ENCODE peak calls at places on chromosomes 3 and 15, in four cellular contexts. N is heart left ventricle, K is K562, L is tibial nerve. B is an unnamed sample. For H3K36me3, the result is how much of the 10 kb centered on the place peaks cover.

GRCh38 chr3:4820296-4821121 is 158.7 kb upstream of the BHLHE40 start:
- DNase-seq in N (no peak), K (no peak), L (no peak), B (no peak)

GRCh38 chr3:194816748-194817591 is 131.3 kb downstream of the FAM43A start:
- DNase-seq in N (no peak), K (no peak), L (no peak), B (no peak)

GRCh38 chr3:186239321-186239720 is 122.7 kb downstream of the DGKG start:
- DNase-seq in N (no peak), K (no peak), L (no peak), B (no peak)

GRCh38 chr15:66394472-66394871 is 7.8 kb downstream of the MAP2K1 start:
- DNase-seq in N (no peak), K (no peak), L (no peak), B (no peak)

GRCh38 chr3:179852117-179852886 is 184.4 kb downstream of the PEX5L start:
- DNase-seq in N (no peak), K (no peak), L (no peak), B (no peak)

GRCh38 chr3:31246293-31247062 is 286.2 kb upstream of the STT3B start:
- DNase-seq in N (no peak), K (no peak), L (no peak), B (no peak)

GRCh38 chr3:128489860-128490649 is 2.9 kb downstream of the GATA2 start:
- DNase-seq in N (peak), K (no peak), L (no peak), B (no peak)

GRCh38 chr15:72758195-72758594 is 25.4 kb downstream of the ADPGK start:
- DNase-seq in N (no peak), K (no peak), L (no peak), B (no peak)

GRCh38 chr3:111588527-111588926 is 6.6 kb downstream of the ZBED2 start:
- DNase-seq in N (no peak), K (no peak), L (no peak), B (no peak)

GRCh38 chr3:46127503-46127902 is 80.6 kb downstream of the CCR1 start:
- DNase-seq in N (no peak), K (no peak), L (no peak), B (no peak)

GRCh38 chr3:88785841-88786240 is 321.6 kb upstream of the EPHA3 start:
- DNase-seq in N (no peak), K (no peak), L (no peak), B (no peak)

GRCh38 chr15:95894407-95894956 is 436.0 kb upstream of the NR2F2 start:
- DNase-seq in N (no peak), K (no peak), L (no peak), B (no peak)

GRCh38 chr3:50121416-50122032 is 32.8 kb downstream of the RBM5 start:
- DNase-seq in N (peak), K (peak), L (peak), B (peak)

GRCh38 chr3:36591959-36592358 is 172.4 kb downstream of the DCLK3 start:
- DNase-seq in N (no peak), K (no peak), L (no peak), B (no peak)

GRCh38 chr3:53579636-53580035 is 85.2 kb downstream of the CACNA1D start:
- DNase-seq in N (no peak), K (no peak), L (no peak), B (no peak)

GRCh38 chr3:116018651-116019050 is 395.3 kb downstream of the GAP43 start:
- DNase-seq in N (no peak), K (no peak), L (no peak), B (no peak)

GRCh38 chr3:83928391-83928790 is 1030.4 kb upstream of the CADM2 start:
- DNase-seq in N (no peak), K (peak), L (no peak), B (no peak)

GRCh38 chr3:46865034-46865507 is 1.8 kb upstream of the MYL3 start:
- DNase-seq in N (peak), K (no peak), L (peak), B (peak)

GRCh38 chr3:85148056-85148455 is 189.3 kb downstream of the CADM2 start:
- DNase-seq in N (no peak), K (no peak), L (no peak), B (no peak)

GRCh38 chr3:99186016-99186415 is 284.5 kb upstream of the DCBLD2 start:
- DNase-seq in N (no peak), K (no peak), L (no peak), B (no peak)

GRCh38 chr3:13007251-13007941 is 65.8 kb downstream of the IQSEC1 start:
- DNase-seq in N (no peak), K (peak), L (no peak), B (no peak)

GRCh38 chr3:114437897-114438296 is 144.1 kb downstream of the TIGIT start:
- DNase-seq in N (no peak), K (no peak), L (no peak), B (no peak)

GRCh38 chr3:52714335-52715302 is 8.7 kb downstream of the SPCS1 start:
- DNase-seq in N (no peak), K (no peak), L (no peak), B (no peak)

GRCh38 chr3:158103956-158104338 is 2.3 kb downstream of the SHOX2 start:
- DNase-seq in N (no peak), K (no peak), L (peak), B (no peak)

GRCh38 chr3:100396967-100397366 is 3.9 kb downstream of the TOMM70 start:
- DNase-seq in N (no peak), K (no peak), L (no peak), B (no peak)

GRCh38 chr3:190911382-190911781 is 48.9 kb upstream of the GMNC start:
- DNase-seq in N (no peak), K (no peak), L (no peak), B (no peak)

GRCh38 chr3:134333522-134334181 is 40.6 kb downstream of the AMOTL2 start:
- DNase-seq in N (no peak), K (no peak), L (no peak), B (no peak)

GRCh38 chr3:55813268-55814097 is 326.4 kb upstream of the WNT5A start:
- DNase-seq in N (no peak), K (no peak), L (no peak), B (no peak)

GRCh38 chr3:107428051-107428858 is 51.0 kb downstream of the CCDC54 start:
- DNase-seq in N (no peak), K (no peak), L (no peak), B (no peak)

GRCh38 chr3:42055291-42055690 is 35.9 kb upstream of the TRAK1 start:
- DNase-seq in N (no peak), K (no peak), L (no peak), B (no peak)

GRCh38 chr15:78007965-78008886 is 69.3 kb downstream of the TBC1D2B start:
- DNase-seq in N (peak), K (no peak), L (peak), B (peak)

GRCh38 chr3:27521179-27521871 is 37.1 kb upstream of the SLC4A7 start:
- DNase-seq in N (peak), K (no peak), L (peak), B (peak)

GRCh38 chr3:185552358-185552877 is at the start of gene LIPH:
- DNase-seq in N (no peak), K (peak), L (no peak), B (no peak)

GRCh38 chr15:29061746-29062660 is 176.2 kb downstream of the APBA2 start:
- DNase-seq in N (no peak), K (peak), L (no peak), B (no peak)

GRCh38 chr3:64352596-64352989 is 127.3 kb upstream of the PRICKLE2 start:
- DNase-seq in N (no peak), K (no peak), L (no peak), B (no peak)

GRCh38 chr3:155281892-155282291 is 11.6 kb downstream of the STRIT1 start:
- DNase-seq in N (no peak), K (no peak), L (no peak), B (no peak)

GRCh38 chr3:76436895-76437294 is 603.0 kb upstream of the ROBO2 start:
- DNase-seq in N (no peak), K (no peak), L (no peak), B (no peak)

DNA sequence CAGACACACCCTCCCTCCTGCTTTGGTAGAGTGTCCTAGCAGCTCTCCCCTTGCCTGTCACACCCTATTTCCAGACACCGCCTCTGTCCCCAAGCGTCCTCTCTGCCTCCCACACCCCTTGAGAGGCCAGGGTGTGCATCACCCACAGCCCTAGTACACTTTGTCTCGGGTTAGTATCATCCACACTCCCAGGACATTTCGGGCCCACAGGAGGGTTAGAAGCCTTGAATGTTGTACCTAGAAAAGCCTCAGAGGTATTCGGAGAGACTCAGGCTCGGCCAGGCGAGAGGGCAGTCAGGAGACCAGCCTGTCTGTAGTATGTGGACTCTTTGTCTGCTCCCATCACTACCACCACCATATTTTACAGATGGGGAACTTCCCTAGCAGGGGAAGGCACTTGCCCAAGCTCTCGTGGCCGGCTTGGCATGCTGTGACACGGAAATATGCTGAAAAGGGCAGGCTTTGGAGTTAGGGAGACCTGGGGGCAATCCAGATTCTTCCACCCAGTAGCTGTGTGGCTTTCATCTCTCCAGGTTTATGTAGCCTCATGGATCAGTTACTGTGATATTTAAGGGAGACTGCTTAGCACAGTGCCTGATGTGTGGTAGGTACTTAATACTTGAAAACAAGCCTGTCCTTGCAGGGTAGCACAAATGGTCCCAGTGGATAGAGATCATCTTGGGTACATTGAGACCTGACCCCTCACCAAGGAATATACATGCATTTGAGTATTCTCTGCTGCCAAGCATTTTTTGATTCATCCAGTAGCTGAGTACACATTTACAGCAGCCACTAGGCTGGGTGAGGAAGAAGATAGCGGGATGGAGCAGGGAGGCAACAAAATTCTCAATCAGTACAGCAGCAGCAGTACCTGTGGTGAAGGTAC is 1.4 kb downstream of the TMEM43 start:
- DNase-seq in N (peak), K (peak), L (no peak), B (no peak)
- H3K27ac ChIP-seq in N (peak), K (peak), L (peak), B (peak)

GRCh38 chr3:32886911-32887310 is 64.5 kb upstream of the CCR4 start:
- DNase-seq in N (no peak), K (no peak), L (no peak), B (no peak)
- H3K36me3 ChIP-seq in N (under half), K (under half), L (under half), B (under half)

GRCh38 chr15:85171736-85172135 is 190.1 kb downstream of the PDE8A start:
- DNase-seq in N (no peak), K (no peak), L (no peak), B (no peak)

GRCh38 chr15:85178366-85178765 is 196.7 kb downstream of the PDE8A start:
- DNase-seq in N (no peak), K (no peak), L (no peak), B (no peak)

GRCh38 chr15:85168642-85169173 is 187.1 kb downstream of the PDE8A start:
- DNase-seq in N (no peak), K (peak), L (no peak), B (no peak)

GRCh38 chr15:85174521-85174920 is 192.9 kb downstream of the PDE8A start:
- DNase-seq in N (no peak), K (no peak), L (no peak), B (no peak)

DNA sequence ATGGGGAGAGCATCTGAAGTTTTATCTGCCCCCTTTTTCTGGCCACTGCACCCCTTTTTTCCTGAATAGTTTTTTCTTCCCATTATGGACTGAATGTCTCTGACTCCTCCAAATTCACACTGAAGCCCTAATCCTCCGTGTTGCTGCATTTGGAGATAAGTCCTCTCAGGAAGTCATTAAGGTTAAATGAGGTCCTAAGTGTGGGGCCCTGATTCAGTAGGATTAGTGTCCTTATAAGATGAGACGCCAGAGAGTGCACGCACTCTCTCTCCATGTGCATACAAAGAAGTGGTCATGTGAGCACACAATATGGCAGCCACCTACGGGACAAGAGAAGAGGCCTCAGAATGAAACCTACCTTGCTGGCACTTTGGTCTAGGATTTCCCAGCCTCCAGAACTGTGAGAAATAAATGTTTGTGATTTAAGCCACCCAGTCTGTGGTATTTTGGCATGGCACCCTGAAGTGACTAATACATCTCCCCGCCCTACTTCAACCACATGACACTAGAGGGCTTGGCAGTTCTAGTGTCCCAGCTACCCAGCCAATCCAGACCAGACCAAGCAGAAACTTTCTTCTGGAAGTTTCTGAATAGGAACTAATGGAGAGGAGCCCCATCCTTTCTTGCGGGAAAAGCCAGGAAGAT is 191.3 kb downstream of the PDE8A start:
- DNase-seq in N (no peak), K (no peak), L (no peak), B (no peak)
- TF ChIP-seq CTCF in N (no peak), K (no peak), L (no peak), B (no peak)

GRCh38 chr15:87293016-87293415 is 963.5 kb downstream of the NTRK3 start:
- DNase-seq in N (no peak), K (no peak), L (no peak), B (no peak)

GRCh38 chr15:87287156-87287555 is 969.4 kb downstream of the NTRK3 start:
- DNase-seq in N (no peak), K (no peak), L (no peak), B (no peak)
- H3K27ac ChIP-seq in N (no peak), K (no peak), L (no peak), B (no peak)

DNA sequence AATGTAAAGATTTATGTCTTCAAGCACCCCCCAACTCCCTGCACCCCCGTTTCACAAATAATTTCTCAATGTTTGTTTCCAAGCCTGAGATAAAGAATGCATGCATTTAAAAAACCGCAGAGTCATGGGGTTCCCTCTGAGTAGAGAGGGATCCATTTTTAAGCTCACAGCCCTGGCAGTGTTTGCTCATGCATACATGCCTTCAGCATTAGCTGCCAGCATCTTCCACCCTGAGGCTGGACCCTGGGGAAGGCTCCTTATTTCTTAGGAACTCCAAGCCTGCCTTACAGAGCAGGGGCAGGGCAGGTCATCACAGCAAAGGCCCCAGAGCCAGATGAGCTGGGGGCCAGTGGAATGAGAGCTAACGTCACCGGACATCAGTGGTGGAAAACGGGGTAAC is 31.3 kb downstream of the TLE3 start:
- DNase-seq in N (no peak), K (no peak), L (no peak), B (no peak)
- H3K36me3 ChIP-seq in N (under half), K (half or more), L (under half), B (half or more)

GRCh38 chr15:99709243-99709986 is 23.8 kb downstream of the LYSMD4 start:
- DNase-seq in N (no peak), K (no peak), L (no peak), B (no peak)

GRCh38 chr15:99704444-99704838 is 28.8 kb downstream of the LYSMD4 start:
- DNase-seq in N (no peak), K (peak), L (peak), B (no peak)

GRCh38 chr15:99707481-99708270 is 25.6 kb downstream of the LYSMD4 start:
- DNase-seq in N (no peak), K (no peak), L (no peak), B (no peak)

GRCh38 chr15:99708563-99708962 is 24.7 kb downstream of the LYSMD4 start:
- DNase-seq in N (peak), K (no peak), L (peak), B (peak)

GRCh38 chr15:99706557-99707303 is 26.5 kb downstream of the LYSMD4 start:
- DNase-seq in N (no peak), K (no peak), L (no peak), B (no peak)
- TF ChIP-seq CTCF in N (no peak), K (no peak), L (no peak), B (no peak)

GRCh38 chr3:102182162-102182561 is 252.7 kb upstream of the ZPLD1 start:
- DNase-seq in N (peak), K (no peak), L (no peak), B (no peak)
- H3K27ac ChIP-seq in N (peak), K (no peak), L (no peak), B (no peak)

DNA sequence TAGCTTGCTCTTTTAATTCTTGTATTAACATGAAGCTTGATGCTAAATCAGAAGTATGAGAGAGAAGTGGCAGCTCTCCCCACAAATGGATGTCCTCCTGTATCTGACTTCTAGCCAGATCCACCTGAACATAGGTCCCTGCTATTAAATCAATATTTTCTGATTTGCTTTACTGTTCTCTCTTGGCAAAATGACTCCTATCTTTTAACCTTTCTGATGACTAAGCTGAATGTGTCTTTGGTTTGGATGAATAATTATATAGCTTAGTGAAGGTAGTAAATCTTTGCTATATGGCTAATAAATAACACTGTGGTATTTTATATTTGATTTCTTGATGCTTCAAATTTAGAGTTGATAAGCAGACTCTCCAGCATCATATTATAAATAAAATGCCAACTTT is 28.3 kb upstream of the ARL14 start:
- DNase-seq in N (no peak), K (no peak), L (no peak), B (no peak)
- H3K36me3 ChIP-seq in N (under half), K (under half), L (under half), B (under half)

GRCh38 chr3:197802505-197803459 is 11.7 kb downstream of the LRCH3 start:
- DNase-seq in N (no peak), K (peak), L (no peak), B (no peak)
- TF ChIP-seq CTCF in N (peak), K (no peak), L (no peak), B (peak)

DNA sequence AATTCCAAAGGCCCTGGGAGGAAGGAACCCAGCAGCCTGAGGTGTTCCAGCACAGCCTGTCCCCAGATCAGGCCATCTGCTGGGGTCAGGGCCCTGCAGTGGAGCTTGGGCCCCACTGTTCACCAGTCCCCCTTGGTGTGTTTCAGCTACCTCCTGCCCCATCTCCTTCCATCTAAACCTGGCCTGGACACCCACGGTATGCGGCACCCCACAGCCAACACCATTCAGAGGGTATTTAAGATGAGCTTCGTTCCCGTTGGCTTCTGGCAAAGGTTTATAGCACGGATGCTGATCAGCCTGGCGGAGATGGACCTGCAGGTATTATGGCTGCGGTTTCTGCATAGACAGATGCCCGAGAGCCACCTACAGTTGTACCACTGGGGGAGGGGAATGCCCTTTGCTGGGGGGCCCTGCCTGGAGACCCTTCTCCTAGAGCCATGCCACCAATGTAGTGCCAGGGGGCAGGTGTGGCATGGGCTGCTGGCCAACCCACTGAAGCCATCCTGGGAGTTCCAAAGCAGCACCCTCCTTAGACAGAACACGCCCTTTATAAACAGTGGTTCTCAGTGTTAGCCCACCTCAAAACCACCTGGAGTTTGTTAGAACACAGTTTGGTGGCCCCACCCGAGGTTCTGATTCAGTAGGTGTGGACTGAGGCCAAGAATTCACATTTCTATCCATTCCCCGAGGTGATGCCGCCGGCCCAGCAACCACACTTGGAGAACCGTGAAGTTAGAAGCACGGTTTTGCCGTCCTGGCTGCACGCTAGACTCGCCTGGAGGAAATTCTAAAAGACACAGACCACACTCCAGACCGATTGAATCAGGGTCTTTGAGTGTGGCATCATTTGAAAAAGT is 126.9 kb downstream of the LRRK1 start:
- DNase-seq in N (no peak), K (no peak), L (no peak), B (peak)
- H3K27ac ChIP-seq in N (peak), K (no peak), L (no peak), B (no peak)

B was measured in heart right ventricle.